ENCODE peak calls at places on chromosomes 2 and 18, in five cellular contexts. O is neuronal stem cell, M is body of pancreas, Z is adipocyte, E is ascending aorta. Q is an unnamed sample.
A peak's percentile ranks its signal among the peaks of the same experiment; 100 is the strongest.

GRCh38 chr2:11903085-11903484 is 156.7 kb downstream of the LPIN1 start:
- DNase-seq in M (no peak), O (no peak), E (no peak), Z (no peak), Q (no peak)

GRCh38 chr2:194166818-194167217 is 1490.2 kb upstream of the SLC39A10 start:
- DNase-seq in E (no peak), Z (peak; percentile 62), M (no peak), O (no peak), Q (no peak)

GRCh38 chr2:189841019-189841418 is 56.8 kb downstream of the PMS1 start:
- DNase-seq in O (no peak), Z (no peak), E (no peak), M (no peak), Q (no peak)

GRCh38 chr2:158644139-158644538 is 151.0 kb upstream of the DAPL1 start:
- DNase-seq in M (no peak), E (no peak), Z (peak; percentile 50), O (no peak), Q (no peak)

GRCh38 chr18:9878783-9879242 is 7.0 kb upstream of the TXNDC2 start:
- DNase-seq in O (no peak), E (no peak), M (no peak), Z (no peak), Q (no peak)

GRCh38 chr18:49112031-49112430 is 161.3 kb upstream of the SMAD7 start:
- DNase-seq in M (no peak), E (no peak), Z (no peak), O (no peak), Q (no peak)

GRCh38 chr2:108215794-108216211 is 24.0 kb upstream of the SULT1C3 start:
- DNase-seq in Z (peak; percentile 55), O (no peak), E (no peak), M (peak; percentile 23), Q (peak; percentile 59)

GRCh38 chr2:231294578-231295362 is 96.3 kb downstream of the ARMC9 start:
- DNase-seq in O (no peak), M (no peak), Z (no peak), E (no peak), Q (peak; percentile 19)

GRCh38 chr18:62514570-62514969 is 8.3 kb upstream of the ZCCHC2 start:
- DNase-seq in M (no peak), Z (no peak), O (no peak), E (no peak), Q (no peak)

DNA sequence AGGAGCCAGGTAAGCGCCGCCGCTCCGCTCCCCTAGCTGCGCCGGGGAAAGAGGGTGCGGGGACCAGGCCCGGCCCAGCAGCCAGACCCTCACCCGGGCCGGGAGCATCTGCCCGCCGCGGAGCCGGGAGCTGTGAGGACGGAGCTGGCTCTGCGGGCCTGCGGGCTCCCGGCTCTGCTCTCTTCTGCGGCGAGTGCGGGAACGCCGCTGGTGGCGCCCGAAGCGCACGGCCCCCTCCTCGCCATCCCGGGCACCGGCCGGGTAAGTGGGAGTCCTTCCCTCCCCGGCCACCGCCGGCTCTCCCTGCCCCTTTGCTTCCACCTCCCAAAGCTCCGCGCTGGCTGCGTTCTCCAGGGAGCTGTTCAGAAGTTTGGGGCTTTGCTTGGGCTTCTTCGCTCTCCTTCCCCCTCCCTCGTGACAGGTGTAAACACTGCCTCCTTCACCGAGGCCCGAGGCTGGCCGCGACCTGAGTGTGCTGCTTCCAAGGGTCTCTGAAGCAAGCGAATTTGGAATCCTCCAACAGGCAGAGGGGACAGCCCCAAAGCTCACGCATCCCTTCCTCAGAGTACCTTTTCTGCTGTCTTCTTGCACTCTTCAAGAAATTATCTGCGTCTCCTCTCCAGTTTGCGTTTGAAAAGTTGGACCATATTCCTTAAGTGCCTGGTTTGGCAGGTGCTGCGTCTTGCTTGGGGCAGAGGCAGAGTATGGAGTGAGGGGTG is 635 bp downstream of the AFTPH start:
- DNase-seq in E (no peak), O (no peak), Z (peak; percentile 61), M (peak; percentile 41), Q (peak; percentile 59)
- H3K4me1 ChIP-seq in E (no peaks in the 10 kb centered on the region), O (peaks cover 2% of the 10 kb centered on the region), Z (peaks cover 14% of the 10 kb centered on the region), M (peaks cover 20% of the 10 kb centered on the region), Q (peaks cover 5% of the 10 kb centered on the region)

DNA sequence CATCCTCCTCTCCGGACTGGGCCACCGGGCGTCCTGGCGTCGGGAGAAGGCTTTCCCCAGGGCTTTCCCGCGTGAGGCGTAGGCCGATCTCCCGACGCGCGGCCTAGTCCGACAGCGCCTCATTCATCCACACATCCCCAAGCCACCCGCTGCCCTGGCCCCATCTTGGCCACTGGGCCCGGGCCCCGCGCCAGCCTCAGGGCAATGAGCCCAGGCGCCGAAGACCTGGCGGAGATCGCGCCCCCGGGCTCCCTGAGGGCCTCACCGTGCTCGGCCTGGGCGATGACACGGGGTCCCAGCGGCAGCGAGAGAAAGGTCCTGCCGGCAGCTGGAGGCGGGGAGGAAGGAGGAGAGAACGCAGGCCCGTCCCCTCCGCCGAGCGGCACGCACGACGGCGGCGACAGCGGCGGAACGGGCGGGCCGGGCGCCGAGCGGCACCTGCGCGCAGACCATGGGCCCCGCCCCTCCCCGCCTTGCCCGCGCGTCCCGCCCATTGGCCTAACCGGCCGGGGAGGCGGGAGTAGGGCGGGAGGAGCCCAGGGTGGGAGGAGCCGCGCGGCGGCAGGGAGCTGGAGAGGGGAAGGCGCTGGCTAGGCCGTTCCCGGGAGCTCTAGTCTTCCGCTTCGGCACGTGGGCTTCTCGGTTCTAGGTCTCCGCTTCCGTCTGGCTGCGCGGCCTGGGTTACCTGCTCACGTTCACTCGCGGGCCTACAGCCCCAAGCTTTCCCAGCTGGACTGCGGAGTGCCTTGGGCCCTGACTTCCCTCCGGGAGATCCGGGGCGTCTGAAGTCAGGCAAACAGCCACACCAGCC is at the start of gene OLA1:
- DNase-seq in E (peak; percentile 75), Z (peak; percentile 98), M (peak; percentile 97), O (peak; percentile 93), Q (peak; percentile 95)
- H3K4me1 ChIP-seq in E (peaks cover 6% of the 10 kb centered on the region), Z (peaks cover 18% of the 10 kb centered on the region), M (peaks cover 28% of the 10 kb centered on the region), O (peaks cover 1% of the 10 kb centered on the region), Q (peaks cover 9% of the 10 kb centered on the region)

DNA sequence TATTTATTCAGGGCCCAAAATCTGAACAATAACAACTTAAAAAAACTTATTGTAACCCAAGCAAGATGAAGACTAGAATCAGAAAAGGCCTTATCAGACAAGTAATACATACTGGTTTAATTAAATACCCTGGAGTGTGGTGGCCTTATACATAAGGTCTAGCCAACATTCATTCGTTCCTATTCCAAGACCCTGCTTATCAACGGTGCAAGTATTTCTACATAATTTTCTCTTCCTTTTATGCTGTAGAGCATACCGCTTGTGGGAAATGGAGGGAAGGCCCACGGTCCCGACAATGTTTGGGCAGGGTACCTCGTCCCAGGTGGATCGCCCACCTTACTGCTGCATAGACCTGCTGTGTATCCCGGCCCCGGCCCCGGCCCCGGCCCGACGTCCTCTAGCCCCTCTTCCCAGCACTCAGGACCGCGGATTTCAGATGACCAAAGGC is 708 bp downstream of the ZNF24 start:
- DNase-seq in M (no peak), E (no peak), Z (no peak), O (no peak), Q (no peak)
- H3K4me1 ChIP-seq in M (peaks cover 60% of the 10 kb centered on the region), E (peaks cover 10% of the 10 kb centered on the region), Z (peaks cover 23% of the 10 kb centered on the region), O (peaks cover 4% of the 10 kb centered on the region), Q (no peaks in the 10 kb centered on the region)

GRCh38 chr18:65073060-65073550 is 677.7 kb upstream of the CDH7 start:
- DNase-seq in O (no peak), M (no peak), E (no peak), Z (no peak), Q (no peak)
- H3K4me1 ChIP-seq in O (no peaks in the 10 kb centered on the region), M (no peaks in the 10 kb centered on the region), E (no peaks in the 10 kb centered on the region), Z (no peaks in the 10 kb centered on the region), Q (no peaks in the 10 kb centered on the region)

DNA sequence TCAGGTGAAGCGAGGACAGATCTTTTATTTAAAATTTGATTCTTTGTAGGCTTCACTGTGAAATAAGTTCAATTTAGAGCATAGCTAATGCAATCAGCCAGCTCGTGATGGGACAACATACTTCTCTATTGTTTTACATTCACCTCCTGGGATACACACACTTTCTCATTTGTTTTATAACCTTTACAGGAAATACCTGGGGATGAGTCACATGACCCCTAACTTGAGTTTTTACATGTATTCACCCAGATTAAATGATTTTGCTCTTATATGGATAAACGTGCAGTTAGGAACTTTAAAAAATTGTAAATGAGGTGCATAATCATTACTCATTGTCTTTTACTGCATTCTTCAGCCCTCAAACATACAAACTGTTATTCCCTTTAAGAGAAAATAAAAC is 152.1 kb downstream of the NEDD4L start:
- DNase-seq in E (no peak), M (no peak), O (no peak), Z (no peak), Q (peak; percentile 16)
- H3K4me1 ChIP-seq in E (no peaks in the 10 kb centered on the region), M (peaks cover 45% of the 10 kb centered on the region), O (peaks cover 9% of the 10 kb centered on the region), Z (peaks cover 9% of the 10 kb centered on the region), Q (no peaks in the 10 kb centered on the region)

DNA sequence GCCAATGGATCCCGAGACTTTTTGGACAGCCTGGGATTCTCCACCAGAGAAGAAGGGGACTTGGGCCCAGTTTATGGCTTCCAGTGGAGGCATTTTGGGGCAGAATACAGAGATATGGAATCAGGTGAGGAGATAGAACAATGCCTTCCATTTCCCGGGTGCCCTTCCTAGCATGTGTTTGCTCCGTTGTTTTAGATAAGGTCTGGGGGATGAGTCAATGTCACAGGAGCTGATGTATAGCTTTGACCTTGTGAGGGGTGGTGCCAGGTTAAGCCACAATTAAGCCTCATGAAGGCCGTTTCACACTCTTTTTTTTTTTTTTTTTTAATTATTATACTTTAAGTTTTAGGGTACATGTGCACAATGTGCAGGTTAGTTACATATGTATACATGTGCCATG is 4.7 kb downstream of the TYMS start:
- DNase-seq in O (no peak), E (no peak), Z (no peak), M (no peak), Q (no peak)
- H3K4me1 ChIP-seq in O (peaks cover 3% of the 10 kb centered on the region), E (no peaks in the 10 kb centered on the region), Z (peaks cover 1% of the 10 kb centered on the region), M (peaks cover 7% of the 10 kb centered on the region), Q (no peaks in the 10 kb centered on the region)

GRCh38 chr2:119015849-119016248 is 73.9 kb downstream of the MARCO start:
- DNase-seq in Z (no peak), O (no peak), E (no peak), M (no peak), Q (no peak)
- H3K4me1 ChIP-seq in Z (no peaks in the 10 kb centered on the region), O (peaks cover 2% of the 10 kb centered on the region), E (no peaks in the 10 kb centered on the region), M (peaks cover 7% of the 10 kb centered on the region), Q (no peaks in the 10 kb centered on the region)

DNA sequence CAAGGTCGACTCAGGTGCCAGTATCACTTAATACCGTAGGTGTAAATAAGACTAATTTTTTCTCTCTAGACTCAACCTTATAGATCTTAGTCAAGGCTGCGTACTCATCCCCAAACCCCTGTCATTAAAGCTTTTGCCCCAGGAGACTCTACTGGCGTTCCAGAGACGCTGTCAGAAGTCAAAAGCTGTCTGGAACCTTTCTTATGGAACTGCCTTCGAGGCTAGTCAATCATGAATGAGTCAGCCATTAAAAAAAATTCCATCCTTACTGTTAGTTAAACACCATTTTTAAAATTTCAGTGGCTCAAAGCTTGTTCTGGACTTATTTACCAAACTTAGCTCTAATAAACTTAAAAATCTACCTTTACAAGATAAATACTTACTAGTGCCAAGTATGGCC is 52.2 kb downstream of the SPRED2 start:
- DNase-seq in M (no peak), O (no peak), E (no peak), Z (no peak), Q (no peak)
- H3K4me1 ChIP-seq in M (peaks cover 42% of the 10 kb centered on the region), O (peaks cover 16% of the 10 kb centered on the region), E (peaks cover 11% of the 10 kb centered on the region), Z (peaks cover 52% of the 10 kb centered on the region), Q (peaks cover 20% of the 10 kb centered on the region)

GRCh38 chr2:233822101-233822771 is 32.1 kb downstream of the HJURP start:
- DNase-seq in O (no peak), M (no peak), Z (no peak), E (no peak), Q (no peak)
- H3K4me1 ChIP-seq in O (peaks cover 2% of the 10 kb centered on the region), M (no peaks in the 10 kb centered on the region), Z (peaks cover 15% of the 10 kb centered on the region), E (no peaks in the 10 kb centered on the region), Q (no peaks in the 10 kb centered on the region)